ENCODE peak calls at places on chromosomes 2 and 18, in five cellular contexts. V, Q, E, J and C are unnamed samples.

GRCh38 chr2:172480301-172481218 is 53.2 kb downstream of the ITGA6 start:
- DNase-seq in V (no peak), Q (no peak), E (no peak), J (peak; percentile 69), C (peak; percentile 43)

GRCh38 chr2:62227386-62228075 is 31.6 kb downstream of the B3GNT2 start:
- DNase-seq in V (no peak), Q (no peak), E (no peak), J (no peak), C (no peak)

GRCh38 chr2:234467289-234467688 is 29.6 kb downstream of the ARL4C start:
- DNase-seq in V (no peak), Q (no peak), E (no peak), J (no peak), C (no peak)

GRCh38 chr18:23149570-23149969 is 14.3 kb downstream of the CABLES1 start:
- DNase-seq in V (no peak), Q (no peak), E (no peak), J (no peak), C (no peak)

GRCh38 chr18:36649205-36649604 is 179.6 kb downstream of the TPGS2 start:
- DNase-seq in V (no peak), Q (no peak), E (no peak), J (no peak), C (no peak)

GRCh38 chr2:72982781-72983499 is 65.6 kb downstream of the EMX1 start:
- DNase-seq in V (no peak), Q (no peak), E (no peak), J (no peak), C (no peak)

GRCh38 chr2:161178756-161179155 is 18.5 kb downstream of the TANK start:
- DNase-seq in V (no peak), Q (no peak), E (no peak), J (no peak), C (no peak)

GRCh38 chr18:51654441-51655326 is 457.2 kb upstream of the MEX3C start:
- DNase-seq in V (no peak), Q (no peak), E (no peak), J (no peak), C (no peak)

GRCh38 chr2:68379184-68379708 is 14.2 kb downstream of the PLEK start:
- DNase-seq in V (no peak), Q (no peak), E (no peak), J (no peak), C (no peak)

GRCh38 chr18:67217551-67218166 is 298.9 kb downstream of the DSEL start:
- DNase-seq in V (peak; percentile 44), Q (peak; percentile 43), E (no peak), J (peak; percentile 54), C (no peak)

GRCh38 chr2:73292906-73293533 is 328 bp downstream of the EGR4 start:
- DNase-seq in V (peak; percentile 38), Q (no peak), E (no peak), J (no peak), C (no peak)

GRCh38 chr2:74162951-74163350 is 15.2 kb upstream of the BOLA3 start:
- DNase-seq in V (no peak), Q (no peak), E (no peak), J (no peak), C (no peak)

GRCh38 chr18:7808992-7809391 is 241.9 kb downstream of the PTPRM start:
- DNase-seq in V (no peak), Q (no peak), E (no peak), J (no peak), C (no peak)

GRCh38 chr18:9782073-9782857 is 74.2 kb downstream of the RAB31 start:
- DNase-seq in V (peak; percentile 88), Q (no peak), E (no peak), J (peak; percentile 54), C (no peak)

GRCh38 chr2:5535301-5535700 is 156.9 kb upstream of the SOX11 start:
- DNase-seq in V (no peak), Q (no peak), E (no peak), J (no peak), C (no peak)

GRCh38 chr18:75211721-75212625 is 1.4 kb downstream of the TSHZ1 start:
- DNase-seq in V (peak; percentile 34), Q (peak; percentile 8), E (peak; percentile 63), J (peak; percentile 68), C (peak; percentile 50)

GRCh38 chr2:219887870-219888269 is 260.4 kb downstream of the SLC4A3 start:
- DNase-seq in V (no peak), Q (no peak), E (no peak), J (no peak), C (no peak)

GRCh38 chr2:63743170-63743975 is 98.3 kb upstream of the UGP2 start:
- DNase-seq in V (no peak), Q (no peak), E (no peak), J (no peak), C (no peak)

GRCh38 chr2:130922417-130922816 is 85.7 kb downstream of the ARHGEF4 start:
- DNase-seq in V (no peak), Q (no peak), E (no peak), J (no peak), C (no peak)

GRCh38 chr2:237474931-237475703 is 11.9 kb upstream of the MLPH start:
- DNase-seq in V (peak; percentile 85), Q (peak; percentile 81), E (peak; percentile 91), J (peak; percentile 76), C (peak; percentile 88)

GRCh38 chr2:162972383-162972782 is 133.8 kb upstream of the KCNH7 start:
- DNase-seq in V (no peak), Q (no peak), E (no peak), J (no peak), C (no peak)

GRCh38 chr2:1550658-1551316 is 137.5 kb downstream of the TPO start:
- DNase-seq in V (peak; percentile 46), Q (peak; percentile 55), E (peak; percentile 71), J (peak; percentile 54), C (peak; percentile 47)

GRCh38 chr18:54217624-54218023 is 6.8 kb downstream of the MBD2 start:
- DNase-seq in V (no peak), Q (peak; percentile 68), E (no peak), J (no peak), C (no peak)

GRCh38 chr2:159715451-159715850 is 3.1 kb downstream of the MARCHF7 start:
- DNase-seq in V (no peak), Q (no peak), E (no peak), J (no peak), C (no peak)

GRCh38 chr18:44969214-44969842 is 288.6 kb downstream of the SETBP1 start:
- DNase-seq in V (no peak), Q (no peak), E (no peak), J (no peak), C (no peak)

GRCh38 chr2:172081248-172082022 is 3.9 kb upstream of the DLX1 start:
- DNase-seq in V (no peak), Q (no peak), E (no peak), J (no peak), C (no peak)

GRCh38 chr2:178819992-178820391 is 12.8 kb upstream of the TTN start:
- DNase-seq in V (no peak), Q (no peak), E (no peak), J (no peak), C (no peak)

GRCh38 chr2:31263636-31264190 is 29.8 kb downstream of the EHD3 start:
- DNase-seq in V (no peak), Q (peak; percentile 42), E (no peak), J (no peak), C (no peak)

GRCh38 chr2:181465686-181466375 is 8.6 kb downstream of the ITGA4 start:
- DNase-seq in V (no peak), Q (no peak), E (no peak), J (no peak), C (no peak)

GRCh38 chr2:45871541-45871940 is 220.1 kb downstream of the PRKCE start:
- DNase-seq in V (no peak), Q (no peak), E (no peak), J (no peak), C (no peak)

GRCh38 chr2:64402876-64403275 is 51.1 kb upstream of the LGALSL start:
- DNase-seq in V (no peak), Q (no peak), E (no peak), J (no peak), C (no peak)

GRCh38 chr2:15134957-15135356 is 426.2 kb downstream of the NBAS start:
- DNase-seq in V (no peak), Q (no peak), E (no peak), J (no peak), C (no peak)

GRCh38 chr18:32840962-32841361 is 68.1 kb upstream of the KLHL14 start:
- DNase-seq in V (no peak), Q (no peak), E (no peak), J (no peak), C (no peak)

GRCh38 chr2:60548844-60549243 is 4.6 kb downstream of the BCL11A start:
- DNase-seq in V (no peak), Q (no peak), E (no peak), J (no peak), C (no peak)

GRCh38 chr18:76080430-76080829 is 414.6 kb downstream of the ZNF516 start:
- DNase-seq in V (no peak), Q (no peak), E (no peak), J (no peak), C (no peak)

DNA sequence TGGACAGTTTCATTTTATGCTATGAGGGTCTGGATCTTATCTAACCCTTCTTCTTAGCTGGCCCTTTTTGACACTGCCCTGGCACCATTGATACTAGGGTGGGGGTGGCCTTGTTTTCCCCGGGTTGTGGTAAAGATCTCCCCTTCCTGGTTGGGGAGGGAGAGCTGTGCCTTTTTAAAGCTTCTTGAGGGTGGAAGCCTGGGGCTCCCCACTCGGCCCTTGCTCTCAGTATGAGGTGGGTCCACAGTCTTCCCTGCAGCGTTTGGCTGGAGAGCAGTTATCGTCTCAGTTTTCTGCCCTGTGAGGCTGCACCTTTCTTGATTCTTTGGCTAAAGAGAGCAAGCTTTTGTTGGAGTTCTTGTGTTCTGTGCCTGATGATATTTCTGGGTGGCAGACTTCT is 66.2 kb downstream of the ASB1 start:
- DNase-seq in V (no peak), Q (no peak), E (no peak), J (no peak), C (no peak)
- TF ChIP-seq CTCF in V (no peak), Q (no peak), E (no peak), J (no peak), C (no peak)

GRCh38 chr2:24881158-24881557 is 38.9 kb downstream of the ADCY3 start:
- DNase-seq in V (no peak), Q (no peak), E (no peak), J (no peak), C (no peak)

GRCh38 chr2:24877067-24877466 is 43.0 kb downstream of the ADCY3 start:
- DNase-seq in V (no peak), Q (no peak), E (no peak), J (no peak), C (no peak)

GRCh38 chr2:24877646-24878045 is 42.4 kb downstream of the ADCY3 start:
- DNase-seq in V (no peak), Q (no peak), E (no peak), J (no peak), C (no peak)

GRCh38 chr2:24875901-24876300 is 44.1 kb downstream of the ADCY3 start:
- DNase-seq in V (no peak), Q (no peak), E (no peak), J (no peak), C (no peak)

GRCh38 chr2:24878341-24878740 is 41.7 kb downstream of the ADCY3 start:
- DNase-seq in V (no peak), Q (no peak), E (no peak), J (no peak), C (no peak)
- H3K27ac ChIP-seq in V (no peak overlapping the region), Q (no peak overlapping the region), E (peak overlapping the region; percentile 36), J (no peak overlapping the region), C (peak overlapping the region; percentile 61)

GRCh38 chr2:134287323-134287722 is 33.5 kb downstream of the MGAT5 start:
- DNase-seq in V (no peak), Q (no peak), E (no peak), J (no peak), C (no peak)
- H3K4me1 ChIP-seq in V (no peaks in the 10 kb centered on the region), Q (peaks cover 87% of the 10 kb centered on the region), E (peaks cover 25% of the 10 kb centered on the region), J (peaks cover 7% of the 10 kb centered on the region), C (peaks cover 68% of the 10 kb centered on the region)

GRCh38 chr2:241862093-241862492 is 3.4 kb upstream of the PDCD1 start:
- DNase-seq in V (no peak), Q (no peak), E (peak; percentile 43), J (no peak), C (no peak)
- TF ChIP-seq CTCF in V (no peak), Q (no peak), E (no peak), J (no peak), C (no peak)